ENCODE peak calls at places on chromosome 15, in eight cellular contexts. One of them, this sample, is unnamed.

GRCh38 chr15:40080847-40081246 is 27.8 kb downstream of the BMF start:
- DNase-seq in SW480: peak; percentile 4
- DNase-seq in activated CD8-positive, alpha-beta memory T cell treated with anti-CD3 and anti-CD28 coated beads for 48 hours: no peak
- DNase-seq in astrocyte: no peak
- DNase-seq in stimulated activated CD8-positive, alpha-beta memory T cell treated with anti-CD3 and anti-CD28 coated beads, Interleukin-12 subunit alpha, Interleukin-12 subunit beta, amount 100 ng/mL, for 4 hours: no peak
- DNase-seq in activated CD4-positive, alpha-beta T cell treated with anti-CD3 and anti-CD28 coated beads, Interleukin-2, amount 50 U/mL, for 1 hour: no peak
- DNase-seq in HCT116: no peak
- DNase-seq in activated T-helper 1 cell treated with anti-CD3 and anti-CD28 coated beads, Interleukin-12 subunit alpha, Interleukin-12 subunit beta, Interleukin-2, Interleukin-4 antibody, amounts not matched to agents 30 ng/mL and 10 ng/mL and 1 ng/mL, durations not matched to agents 14 hours and 24 hours and 36 hours: no peak
- DNase-seq in this sample: peak; percentile 69

GRCh38 chr15:86915811-86916331 is 836.2 kb downstream of the AGBL1 start:
- DNase-seq in activated T-helper 1 cell treated with anti-CD3 and anti-CD28 coated beads, Interleukin-12 subunit alpha, Interleukin-12 subunit beta, Interleukin-2, Interleukin-4 antibody, amounts not matched to agents 30 ng/mL and 10 ng/mL and 1 ng/mL, durations not matched to agents 14 hours and 24 hours and 36 hours: no peak
- DNase-seq in activated CD4-positive, alpha-beta T cell treated with anti-CD3 and anti-CD28 coated beads, Interleukin-2, amount 50 U/mL, for 1 hour: no peak
- DNase-seq in astrocyte: peak; percentile 63
- DNase-seq in activated CD8-positive, alpha-beta memory T cell treated with anti-CD3 and anti-CD28 coated beads for 48 hours: no peak
- DNase-seq in stimulated activated CD8-positive, alpha-beta memory T cell treated with anti-CD3 and anti-CD28 coated beads, Interleukin-12 subunit alpha, Interleukin-12 subunit beta, amount 100 ng/mL, for 4 hours: no peak
- DNase-seq in HCT116: no peak
- DNase-seq in SW480: peak; percentile 52
- DNase-seq in this sample: peak; percentile 68

GRCh38 chr15:43440721-43441281 is 52.2 kb downstream of the TP53BP1 start:
- DNase-seq in activated CD4-positive, alpha-beta T cell treated with anti-CD3 and anti-CD28 coated beads, Interleukin-2, amount 50 U/mL, for 1 hour: no peak
- DNase-seq in stimulated activated CD8-positive, alpha-beta memory T cell treated with anti-CD3 and anti-CD28 coated beads, Interleukin-12 subunit alpha, Interleukin-12 subunit beta, amount 100 ng/mL, for 4 hours: no peak
- DNase-seq in HCT116: peak; percentile 62
- DNase-seq in activated CD8-positive, alpha-beta memory T cell treated with anti-CD3 and anti-CD28 coated beads for 48 hours: no peak
- DNase-seq in activated T-helper 1 cell treated with anti-CD3 and anti-CD28 coated beads, Interleukin-12 subunit alpha, Interleukin-12 subunit beta, Interleukin-2, Interleukin-4 antibody, amounts not matched to agents 30 ng/mL and 10 ng/mL and 1 ng/mL, durations not matched to agents 14 hours and 24 hours and 36 hours: peak; percentile 21
- DNase-seq in astrocyte: peak; percentile 97
- DNase-seq in SW480: peak; percentile 75
- DNase-seq in this sample: peak; percentile 74

GRCh38 chr15:32991544-32992192 is 202.8 kb downstream of the FMN1 start:
- DNase-seq in SW480: no peak
- DNase-seq in activated CD8-positive, alpha-beta memory T cell treated with anti-CD3 and anti-CD28 coated beads for 48 hours: no peak
- DNase-seq in stimulated activated CD8-positive, alpha-beta memory T cell treated with anti-CD3 and anti-CD28 coated beads, Interleukin-12 subunit alpha, Interleukin-12 subunit beta, amount 100 ng/mL, for 4 hours: no peak
- DNase-seq in activated T-helper 1 cell treated with anti-CD3 and anti-CD28 coated beads, Interleukin-12 subunit alpha, Interleukin-12 subunit beta, Interleukin-2, Interleukin-4 antibody, amounts not matched to agents 30 ng/mL and 10 ng/mL and 1 ng/mL, durations not matched to agents 14 hours and 24 hours and 36 hours: no peak
- DNase-seq in HCT116: no peak
- DNase-seq in activated CD4-positive, alpha-beta T cell treated with anti-CD3 and anti-CD28 coated beads, Interleukin-2, amount 50 U/mL, for 1 hour: no peak
- DNase-seq in astrocyte: no peak
- DNase-seq in this sample: no peak

GRCh38 chr15:43749690-43750345 is 3.6 kb downstream of the PDIA3 start:
- DNase-seq in HCT116: no peak
- DNase-seq in SW480: no peak
- DNase-seq in stimulated activated CD8-positive, alpha-beta memory T cell treated with anti-CD3 and anti-CD28 coated beads, Interleukin-12 subunit alpha, Interleukin-12 subunit beta, amount 100 ng/mL, for 4 hours: peak; percentile 11
- DNase-seq in activated CD4-positive, alpha-beta T cell treated with anti-CD3 and anti-CD28 coated beads, Interleukin-2, amount 50 U/mL, for 1 hour: peak; percentile 22
- DNase-seq in astrocyte: peak; percentile 5
- DNase-seq in activated T-helper 1 cell treated with anti-CD3 and anti-CD28 coated beads, Interleukin-12 subunit alpha, Interleukin-12 subunit beta, Interleukin-2, Interleukin-4 antibody, amounts not matched to agents 30 ng/mL and 10 ng/mL and 1 ng/mL, durations not matched to agents 14 hours and 24 hours and 36 hours: peak; percentile 49
- DNase-seq in activated CD8-positive, alpha-beta memory T cell treated with anti-CD3 and anti-CD28 coated beads for 48 hours: no peak
- DNase-seq in this sample: no peak

GRCh38 chr15:28024889-28025250 is 74.2 kb downstream of the OCA2 start:
- DNase-seq in activated T-helper 1 cell treated with anti-CD3 and anti-CD28 coated beads, Interleukin-12 subunit alpha, Interleukin-12 subunit beta, Interleukin-2, Interleukin-4 antibody, amounts not matched to agents 30 ng/mL and 10 ng/mL and 1 ng/mL, durations not matched to agents 14 hours and 24 hours and 36 hours: no peak
- DNase-seq in SW480: no peak
- DNase-seq in astrocyte: no peak
- DNase-seq in activated CD8-positive, alpha-beta memory T cell treated with anti-CD3 and anti-CD28 coated beads for 48 hours: no peak
- DNase-seq in HCT116: no peak
- DNase-seq in stimulated activated CD8-positive, alpha-beta memory T cell treated with anti-CD3 and anti-CD28 coated beads, Interleukin-12 subunit alpha, Interleukin-12 subunit beta, amount 100 ng/mL, for 4 hours: no peak
- DNase-seq in activated CD4-positive, alpha-beta T cell treated with anti-CD3 and anti-CD28 coated beads, Interleukin-2, amount 50 U/mL, for 1 hour: no peak
- DNase-seq in this sample: no peak

GRCh38 chr15:43799209-43799944 is 643 bp downstream of the SERINC4 start:
- DNase-seq in activated CD8-positive, alpha-beta memory T cell treated with anti-CD3 and anti-CD28 coated beads for 48 hours: no peak
- DNase-seq in stimulated activated CD8-positive, alpha-beta memory T cell treated with anti-CD3 and anti-CD28 coated beads, Interleukin-12 subunit alpha, Interleukin-12 subunit beta, amount 100 ng/mL, for 4 hours: no peak
- DNase-seq in activated CD4-positive, alpha-beta T cell treated with anti-CD3 and anti-CD28 coated beads, Interleukin-2, amount 50 U/mL, for 1 hour: no peak
- DNase-seq in astrocyte: no peak
- DNase-seq in SW480: no peak
- DNase-seq in HCT116: no peak
- DNase-seq in activated T-helper 1 cell treated with anti-CD3 and anti-CD28 coated beads, Interleukin-12 subunit alpha, Interleukin-12 subunit beta, Interleukin-2, Interleukin-4 antibody, amounts not matched to agents 30 ng/mL and 10 ng/mL and 1 ng/mL, durations not matched to agents 14 hours and 24 hours and 36 hours: no peak
- DNase-seq in this sample: no peak

GRCh38 chr15:74380361-74381189 is 13.1 kb upstream of the CYP11A1 start:
- DNase-seq in stimulated activated CD8-positive, alpha-beta memory T cell treated with anti-CD3 and anti-CD28 coated beads, Interleukin-12 subunit alpha, Interleukin-12 subunit beta, amount 100 ng/mL, for 4 hours: no peak
- DNase-seq in astrocyte: no peak
- DNase-seq in activated T-helper 1 cell treated with anti-CD3 and anti-CD28 coated beads, Interleukin-12 subunit alpha, Interleukin-12 subunit beta, Interleukin-2, Interleukin-4 antibody, amounts not matched to agents 30 ng/mL and 10 ng/mL and 1 ng/mL, durations not matched to agents 14 hours and 24 hours and 36 hours: no peak
- DNase-seq in SW480: no peak
- DNase-seq in HCT116: no peak
- DNase-seq in activated CD8-positive, alpha-beta memory T cell treated with anti-CD3 and anti-CD28 coated beads for 48 hours: no peak
- DNase-seq in activated CD4-positive, alpha-beta T cell treated with anti-CD3 and anti-CD28 coated beads, Interleukin-2, amount 50 U/mL, for 1 hour: no peak
- DNase-seq in this sample: peak; percentile 60

GRCh38 chr15:79418693-79419279 is 13.3 kb upstream of the MINAR1 start:
- DNase-seq in activated CD4-positive, alpha-beta T cell treated with anti-CD3 and anti-CD28 coated beads, Interleukin-2, amount 50 U/mL, for 1 hour: no peak
- DNase-seq in activated CD8-positive, alpha-beta memory T cell treated with anti-CD3 and anti-CD28 coated beads for 48 hours: no peak
- DNase-seq in SW480: no peak
- DNase-seq in stimulated activated CD8-positive, alpha-beta memory T cell treated with anti-CD3 and anti-CD28 coated beads, Interleukin-12 subunit alpha, Interleukin-12 subunit beta, amount 100 ng/mL, for 4 hours: no peak
- DNase-seq in activated T-helper 1 cell treated with anti-CD3 and anti-CD28 coated beads, Interleukin-12 subunit alpha, Interleukin-12 subunit beta, Interleukin-2, Interleukin-4 antibody, amounts not matched to agents 30 ng/mL and 10 ng/mL and 1 ng/mL, durations not matched to agents 14 hours and 24 hours and 36 hours: no peak
- DNase-seq in HCT116: no peak
- DNase-seq in astrocyte: no peak
- DNase-seq in this sample: no peak

GRCh38 chr15:67248106-67248505 is 6.4 kb downstream of the AAGAB start:
- DNase-seq in activated T-helper 1 cell treated with anti-CD3 and anti-CD28 coated beads, Interleukin-12 subunit alpha, Interleukin-12 subunit beta, Interleukin-2, Interleukin-4 antibody, amounts not matched to agents 30 ng/mL and 10 ng/mL and 1 ng/mL, durations not matched to agents 14 hours and 24 hours and 36 hours: no peak
- DNase-seq in activated CD4-positive, alpha-beta T cell treated with anti-CD3 and anti-CD28 coated beads, Interleukin-2, amount 50 U/mL, for 1 hour: no peak
- DNase-seq in SW480: no peak
- DNase-seq in activated CD8-positive, alpha-beta memory T cell treated with anti-CD3 and anti-CD28 coated beads for 48 hours: no peak
- DNase-seq in HCT116: no peak
- DNase-seq in astrocyte: peak; percentile 14
- DNase-seq in stimulated activated CD8-positive, alpha-beta memory T cell treated with anti-CD3 and anti-CD28 coated beads, Interleukin-12 subunit alpha, Interleukin-12 subunit beta, amount 100 ng/mL, for 4 hours: no peak
- DNase-seq in this sample: no peak

GRCh38 chr15:45372032-45372995 is 6.0 kb downstream of the GATM start:
- DNase-seq in activated T-helper 1 cell treated with anti-CD3 and anti-CD28 coated beads, Interleukin-12 subunit alpha, Interleukin-12 subunit beta, Interleukin-2, Interleukin-4 antibody, amounts not matched to agents 30 ng/mL and 10 ng/mL and 1 ng/mL, durations not matched to agents 14 hours and 24 hours and 36 hours: no peak
- DNase-seq in HCT116: no peak
- DNase-seq in activated CD8-positive, alpha-beta memory T cell treated with anti-CD3 and anti-CD28 coated beads for 48 hours: no peak
- DNase-seq in activated CD4-positive, alpha-beta T cell treated with anti-CD3 and anti-CD28 coated beads, Interleukin-2, amount 50 U/mL, for 1 hour: no peak
- DNase-seq in SW480: peak; percentile 10
- DNase-seq in stimulated activated CD8-positive, alpha-beta memory T cell treated with anti-CD3 and anti-CD28 coated beads, Interleukin-12 subunit alpha, Interleukin-12 subunit beta, amount 100 ng/mL, for 4 hours: no peak
- DNase-seq in astrocyte: no peak
- DNase-seq in this sample: no peak

GRCh38 chr15:80580107-80580506 is 115.0 kb upstream of the ABHD17C start:
- DNase-seq in astrocyte: peak; percentile 75
- DNase-seq in activated CD8-positive, alpha-beta memory T cell treated with anti-CD3 and anti-CD28 coated beads for 48 hours: no peak
- DNase-seq in HCT116: no peak
- DNase-seq in activated CD4-positive, alpha-beta T cell treated with anti-CD3 and anti-CD28 coated beads, Interleukin-2, amount 50 U/mL, for 1 hour: no peak
- DNase-seq in SW480: no peak
- DNase-seq in activated T-helper 1 cell treated with anti-CD3 and anti-CD28 coated beads, Interleukin-12 subunit alpha, Interleukin-12 subunit beta, Interleukin-2, Interleukin-4 antibody, amounts not matched to agents 30 ng/mL and 10 ng/mL and 1 ng/mL, durations not matched to agents 14 hours and 24 hours and 36 hours: no peak
- DNase-seq in stimulated activated CD8-positive, alpha-beta memory T cell treated with anti-CD3 and anti-CD28 coated beads, Interleukin-12 subunit alpha, Interleukin-12 subunit beta, amount 100 ng/mL, for 4 hours: no peak
- DNase-seq in this sample: peak; percentile 85

GRCh38 chr15:80942746-80943565 is 46.7 kb downstream of the MESD start:
- DNase-seq in SW480: no peak
- DNase-seq in astrocyte: peak; percentile 90
- DNase-seq in activated T-helper 1 cell treated with anti-CD3 and anti-CD28 coated beads, Interleukin-12 subunit alpha, Interleukin-12 subunit beta, Interleukin-2, Interleukin-4 antibody, amounts not matched to agents 30 ng/mL and 10 ng/mL and 1 ng/mL, durations not matched to agents 14 hours and 24 hours and 36 hours: no peak
- DNase-seq in stimulated activated CD8-positive, alpha-beta memory T cell treated with anti-CD3 and anti-CD28 coated beads, Interleukin-12 subunit alpha, Interleukin-12 subunit beta, amount 100 ng/mL, for 4 hours: no peak
- DNase-seq in activated CD8-positive, alpha-beta memory T cell treated with anti-CD3 and anti-CD28 coated beads for 48 hours: no peak
- DNase-seq in activated CD4-positive, alpha-beta T cell treated with anti-CD3 and anti-CD28 coated beads, Interleukin-2, amount 50 U/mL, for 1 hour: no peak
- DNase-seq in HCT116: no peak
- DNase-seq in this sample: peak; percentile 71

GRCh38 chr15:51444112-51444511 is 102.7 kb downstream of the GLDN start:
- DNase-seq in activated CD4-positive, alpha-beta T cell treated with anti-CD3 and anti-CD28 coated beads, Interleukin-2, amount 50 U/mL, for 1 hour: no peak
- DNase-seq in stimulated activated CD8-positive, alpha-beta memory T cell treated with anti-CD3 and anti-CD28 coated beads, Interleukin-12 subunit alpha, Interleukin-12 subunit beta, amount 100 ng/mL, for 4 hours: no peak
- DNase-seq in activated T-helper 1 cell treated with anti-CD3 and anti-CD28 coated beads, Interleukin-12 subunit alpha, Interleukin-12 subunit beta, Interleukin-2, Interleukin-4 antibody, amounts not matched to agents 30 ng/mL and 10 ng/mL and 1 ng/mL, durations not matched to agents 14 hours and 24 hours and 36 hours: no peak
- DNase-seq in astrocyte: no peak
- DNase-seq in SW480: no peak
- DNase-seq in HCT116: no peak
- DNase-seq in activated CD8-positive, alpha-beta memory T cell treated with anti-CD3 and anti-CD28 coated beads for 48 hours: no peak
- DNase-seq in this sample: no peak

GRCh38 chr15:85737061-85737460 is 57.7 kb downstream of the KLHL25 start:
- DNase-seq in activated CD4-positive, alpha-beta T cell treated with anti-CD3 and anti-CD28 coated beads, Interleukin-2, amount 50 U/mL, for 1 hour: no peak
- DNase-seq in HCT116: no peak
- DNase-seq in activated CD8-positive, alpha-beta memory T cell treated with anti-CD3 and anti-CD28 coated beads for 48 hours: no peak
- DNase-seq in stimulated activated CD8-positive, alpha-beta memory T cell treated with anti-CD3 and anti-CD28 coated beads, Interleukin-12 subunit alpha, Interleukin-12 subunit beta, amount 100 ng/mL, for 4 hours: no peak
- DNase-seq in activated T-helper 1 cell treated with anti-CD3 and anti-CD28 coated beads, Interleukin-12 subunit alpha, Interleukin-12 subunit beta, Interleukin-2, Interleukin-4 antibody, amounts not matched to agents 30 ng/mL and 10 ng/mL and 1 ng/mL, durations not matched to agents 14 hours and 24 hours and 36 hours: no peak
- DNase-seq in SW480: no peak
- DNase-seq in astrocyte: no peak
- DNase-seq in this sample: no peak

GRCh38 chr15:70424937-70425411 is 327.3 kb upstream of the TLE3 start:
- DNase-seq in activated CD8-positive, alpha-beta memory T cell treated with anti-CD3 and anti-CD28 coated beads for 48 hours: no peak
- DNase-seq in activated CD4-positive, alpha-beta T cell treated with anti-CD3 and anti-CD28 coated beads, Interleukin-2, amount 50 U/mL, for 1 hour: no peak
- DNase-seq in HCT116: no peak
- DNase-seq in activated T-helper 1 cell treated with anti-CD3 and anti-CD28 coated beads, Interleukin-12 subunit alpha, Interleukin-12 subunit beta, Interleukin-2, Interleukin-4 antibody, amounts not matched to agents 30 ng/mL and 10 ng/mL and 1 ng/mL, durations not matched to agents 14 hours and 24 hours and 36 hours: peak; percentile 6
- DNase-seq in SW480: no peak
- DNase-seq in stimulated activated CD8-positive, alpha-beta memory T cell treated with anti-CD3 and anti-CD28 coated beads, Interleukin-12 subunit alpha, Interleukin-12 subunit beta, amount 100 ng/mL, for 4 hours: no peak
- DNase-seq in astrocyte: no peak
- DNase-seq in this sample: no peak

GRCh38 chr15:95872366-95872771 is 458.1 kb upstream of the NR2F2 start:
- DNase-seq in activated T-helper 1 cell treated with anti-CD3 and anti-CD28 coated beads, Interleukin-12 subunit alpha, Interleukin-12 subunit beta, Interleukin-2, Interleukin-4 antibody, amounts not matched to agents 30 ng/mL and 10 ng/mL and 1 ng/mL, durations not matched to agents 14 hours and 24 hours and 36 hours: no peak
- DNase-seq in SW480: no peak
- DNase-seq in activated CD8-positive, alpha-beta memory T cell treated with anti-CD3 and anti-CD28 coated beads for 48 hours: no peak
- DNase-seq in activated CD4-positive, alpha-beta T cell treated with anti-CD3 and anti-CD28 coated beads, Interleukin-2, amount 50 U/mL, for 1 hour: no peak
- DNase-seq in astrocyte: peak; percentile 80
- DNase-seq in stimulated activated CD8-positive, alpha-beta memory T cell treated with anti-CD3 and anti-CD28 coated beads, Interleukin-12 subunit alpha, Interleukin-12 subunit beta, amount 100 ng/mL, for 4 hours: no peak
- DNase-seq in HCT116: no peak
- DNase-seq in this sample: peak; percentile 91